ENCODE peak calls at places on chromosomes 11 and 22, in nine cellular contexts. B is PC-9, X is vagina, V is heart left ventricle, E is fibroblast of lung, R is neural progenitor cell, A is brain microvascular endothelial cell, S is stomach, D is A549. T is an unnamed sample.
A peak's percentile ranks its signal among the peaks of the same experiment; 100 is the strongest.

GRCh38 chr11:125141686-125142535 is 22.6 kb upstream of the PKNOX2 start:
- DNase-seq in R (peak; percentile 90), A (peak; percentile 27), X (peak; percentile 47), V (peak; percentile 33), D (no peak), E (peak; percentile 16), S (peak; percentile 51), B (no peak), T (peak; percentile 45)

GRCh38 chr11:130131957-130132850 is 27.4 kb upstream of the ST14 start:
- DNase-seq in E (peak; percentile 41), D (peak; percentile 61), A (peak; percentile 64), B (peak; percentile 68), V (no peak), X (no peak), S (peak; percentile 41), R (peak; percentile 68), T (peak; percentile 48)

GRCh38 chr22:32733900-32734299 is 67.6 kb upstream of the TIMP3 start:
- DNase-seq in V (no peak), D (no peak), X (no peak), R (no peak), A (no peak), S (no peak), B (no peak), E (no peak), T (no peak)

GRCh38 chr11:28757725-28758515 is 649.7 kb downstream of the METTL15 start:
- DNase-seq in R (no peak), A (peak; percentile 88), E (peak; percentile 95), B (peak; percentile 50), S (no peak), X (no peak), D (peak; percentile 85), V (no peak), T (no peak)

GRCh38 chr11:62020661-62021060 is 53.2 kb upstream of the FTH1 start:
- DNase-seq in V (no peak), D (no peak), S (no peak), B (no peak), R (no peak), E (no peak), X (no peak), A (no peak), T (no peak)

GRCh38 chr11:117668291-117668690 is 128.7 kb downstream of the DSCAML1 start:
- DNase-seq in V (no peak), X (no peak), A (no peak), D (no peak), E (no peak), S (no peak), R (no peak), B (no peak), T (no peak)

GRCh38 chr22:45585437-45585755 is 82.7 kb downstream of the FBLN1 start:
- DNase-seq in S (no peak), R (no peak), A (peak; percentile 20), V (no peak), X (no peak), D (peak; percentile 76), E (peak; percentile 83), B (no peak), T (no peak)

GRCh38 chr11:73227571-73228211 is 9.6 kb downstream of the P2RY2 start:
- DNase-seq in S (peak; percentile 87), R (no peak), B (peak; percentile 90), V (no peak), E (no peak), X (no peak), D (no peak), A (no peak), T (peak; percentile 95)

GRCh38 chr11:122069946-122070345 is 46.1 kb downstream of the BLID start:
- DNase-seq in R (peak; percentile 82), A (peak; percentile 96), X (no peak), V (peak; percentile 38), D (peak; percentile 33), S (peak; percentile 28), B (no peak), E (peak; percentile 94), T (peak; percentile 75)

GRCh38 chr11:93740031-93740801 is 1.1 kb downstream of the TAF1D start:
- DNase-seq in A (no peak), V (no peak), R (peak; percentile 23), X (no peak), S (no peak), E (peak; percentile 61), D (peak; percentile 25), B (peak; percentile 85), T (peak; percentile 60)

GRCh38 chr11:63889344-63889743 is 27.6 kb downstream of the RCOR2 start:
- DNase-seq in R (no peak), V (no peak), A (no peak), X (no peak), B (peak; percentile 58), E (no peak), S (peak; percentile 66), D (no peak), T (peak; percentile 30)

GRCh38 chr11:63888170-63889086 is 28.5 kb downstream of the RCOR2 start:
- DNase-seq in E (peak; percentile 79), V (peak; percentile 49), R (peak; percentile 54), D (peak; percentile 32), B (peak; percentile 92), S (peak; percentile 83), X (no peak), A (peak; percentile 46), T (peak; percentile 96)

GRCh38 chr11:63892233-63892632 is 24.7 kb downstream of the RCOR2 start:
- DNase-seq in X (no peak), D (no peak), A (peak; percentile 28), S (no peak), E (peak; percentile 70), V (no peak), R (peak; percentile 34), B (no peak), T (no peak)

GRCh38 chr11:63887600-63887999 is 29.4 kb downstream of the RCOR2 start:
- DNase-seq in X (no peak), E (no peak), D (no peak), A (no peak), R (no peak), V (no peak), S (no peak), B (no peak), T (no peak)

DNA sequence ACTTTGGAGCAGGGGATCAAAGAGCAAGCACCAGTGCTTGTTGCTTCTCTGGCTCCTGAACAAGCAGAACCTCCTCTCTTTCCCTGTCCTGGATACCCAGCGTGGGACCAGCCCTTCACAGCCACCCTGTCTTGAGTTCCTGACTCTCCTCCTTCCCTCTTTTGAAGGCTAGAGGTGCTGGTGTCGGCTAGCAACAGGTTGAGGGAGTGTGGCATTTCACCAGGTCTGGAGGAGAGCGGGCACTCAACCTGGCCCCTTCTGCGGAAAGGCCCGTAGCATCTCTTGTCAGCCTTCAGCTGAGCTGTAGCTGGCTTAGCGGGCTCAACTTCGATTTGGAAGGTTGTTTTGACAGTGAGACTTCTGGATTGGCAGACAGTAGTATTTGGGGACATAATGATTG is 26.6 kb downstream of the RCOR2 start:
- DNase-seq in S (no peak), B (no peak), V (no peak), A (no peak), E (no peak), X (no peak), R (no peak), D (no peak), T (no peak)
- H3K4me3 ChIP-seq in S (no peak overlapping the region), B (no peak overlapping the region), V (no peak overlapping the region), A (no peak overlapping the region), E (no peak overlapping the region), X (no peak overlapping the region), R (no peak overlapping the region), D (no peak overlapping the region), T (no peak overlapping the region)

DNA sequence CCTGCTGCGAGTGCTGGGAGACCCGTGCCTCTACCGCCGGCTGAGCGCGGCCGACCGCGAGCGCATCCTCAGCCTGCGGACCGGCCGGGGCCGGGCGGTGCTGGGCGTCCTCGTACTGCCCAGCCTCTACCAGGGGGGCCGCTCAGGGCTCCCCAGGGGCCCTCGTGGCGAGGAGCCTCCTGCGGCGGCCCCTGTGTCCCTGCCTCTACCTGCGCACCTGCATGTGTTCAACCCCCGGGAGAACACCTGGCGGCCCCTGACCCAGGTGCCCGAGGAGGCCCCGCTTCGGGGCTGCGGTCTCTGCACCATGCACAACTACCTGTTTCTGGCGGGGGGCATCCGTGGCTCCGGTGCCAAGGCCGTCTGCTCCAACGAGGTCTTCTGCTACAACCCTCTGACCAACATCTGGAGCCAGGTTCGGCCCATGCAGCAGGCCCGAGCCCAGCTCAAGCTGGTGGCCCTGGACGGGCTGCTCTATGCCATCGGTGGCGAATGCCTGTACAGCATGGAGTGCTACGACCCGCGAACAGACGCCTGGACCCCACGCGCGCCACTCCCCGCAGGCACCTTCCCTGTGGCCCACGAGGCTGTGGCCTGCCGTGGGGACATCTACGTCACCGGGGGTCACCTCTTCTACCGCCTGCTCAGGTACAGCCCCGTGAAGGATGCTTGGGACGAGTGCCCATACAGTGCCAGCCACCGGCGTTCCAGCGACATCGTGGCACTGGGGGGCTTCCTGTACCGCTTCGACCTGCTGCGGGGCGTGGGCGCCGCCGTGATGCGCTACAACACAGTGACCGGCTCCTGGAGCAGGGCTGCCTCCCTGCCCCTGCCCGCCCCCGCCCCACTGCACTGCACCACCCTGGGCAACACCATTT is 3.5 kb downstream of the KLHDC7B start:
- DNase-seq in D (no peak), V (no peak), E (no peak), S (no peak), B (no peak), A (no peak), X (no peak), R (no peak), T (no peak)
- H3K27ac ChIP-seq in D (no peak overlapping the region), V (no peak overlapping the region), E (no peak overlapping the region), S (peak overlapping the region; percentile 23), B (no peak overlapping the region), A (no peak overlapping the region), X (no peak overlapping the region), R (no peak overlapping the region), T (no peak overlapping the region)

DNA sequence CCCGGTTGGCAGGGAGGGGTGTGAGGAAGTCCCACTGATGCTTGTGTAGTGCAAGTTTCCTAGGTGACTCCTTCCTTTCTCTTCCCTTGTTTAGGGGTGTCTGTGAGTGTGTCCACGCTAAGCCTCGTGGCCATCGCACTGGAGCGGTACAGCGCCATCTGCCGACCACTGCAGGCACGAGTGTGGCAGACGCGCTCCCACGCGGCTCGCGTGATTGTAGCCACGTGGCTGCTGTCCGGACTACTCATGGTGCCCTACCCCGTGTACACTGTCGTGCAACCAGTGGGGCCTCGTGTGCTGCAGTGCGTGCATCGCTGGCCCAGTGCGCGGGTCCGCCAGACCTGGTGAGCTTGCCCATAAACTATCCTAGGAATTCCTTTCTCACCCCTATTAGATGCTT is 10.4 kb downstream of the CCKBR start:
- DNase-seq in S (no peak), V (no peak), D (peak; percentile 22), R (peak; percentile 10), X (no peak), E (no peak), A (no peak), B (no peak), T (no peak)
- TF ChIP-seq CTCF in S (no peak), V (no peak), D (no peak), R (peak; percentile 20), X (no peak), E (peak; percentile 2), A (peak; percentile 13), B (no peak), T (no peak)

GRCh38 chr11:123273616-123274015 is 78.6 kb upstream of the CLMP start:
- DNase-seq in V (no peak), D (no peak), S (no peak), E (no peak), R (no peak), X (no peak), B (no peak), A (no peak), T (no peak)
- H3K4me3 ChIP-seq in V (no peak overlapping the region), D (no peak overlapping the region), S (no peak overlapping the region), E (no peak overlapping the region), R (no peak overlapping the region), X (no peak overlapping the region), B (no peak overlapping the region), A (no peak overlapping the region), T (no peak overlapping the region)

GRCh38 chr11:65780770-65781151 is at the start of gene AP5B1:
- DNase-seq in E (peak; percentile 47), S (peak; percentile 78), B (peak; percentile 49), D (peak; percentile 61), R (peak; percentile 83), V (peak; percentile 72), A (no peak), X (peak; percentile 82), T (peak; percentile 74)
- H3K27ac ChIP-seq in E (peak within 1 kb of the TSS; percentile 80), S (peak within 1 kb of the TSS; percentile 90), B (peak within 1 kb of the TSS; percentile 52), D (peak within 1 kb of the TSS; percentile 98), R (no peak within 1 kb of the TSS), V (peak within 1 kb of the TSS; percentile 73), A (peak within 1 kb of the TSS; percentile 21), X (peak within 1 kb of the TSS; percentile 76), T (peak within 1 kb of the TSS; percentile 47)

T was measured in thyroid gland.